ENCODE peak calls at places on chromosomes 1 and 21, in six cellular contexts. M, L, K, Y, Q and E are unnamed samples.
A peak's percentile ranks its signal among the peaks of the same experiment; 100 is the strongest.

GRCh38 chr1:155910621-155911121 is 478 bp downstream of the RIT1 start:
- DNase-seq in M (no peak), Q (peak; percentile 51), Y (no peak), K (peak; percentile 23), L (no peak), E (no peak)

GRCh38 chr1:32907435-32907834 is 6.2 kb upstream of the TMEM54 start:
- DNase-seq in L (no peak), Q (no peak), K (no peak), Y (no peak), M (no peak), E (no peak)

GRCh38 chr1:157438236-157439012 is 113.9 kb downstream of the FCRL5 start:
- DNase-seq in L (no peak), K (no peak), Q (no peak), Y (no peak), M (no peak), E (no peak)

GRCh38 chr1:218900621-218901020 is 273.1 kb upstream of the LYPLAL1 start:
- DNase-seq in M (no peak), Y (no peak), K (no peak), Q (no peak), L (no peak), E (no peak)

GRCh38 chr1:17067465-17068245 is 13.8 kb upstream of the SDHB start:
- DNase-seq in L (no peak), Q (no peak), M (no peak), Y (no peak), K (no peak), E (no peak)

GRCh38 chr1:247299723-247300381 is 31.8 kb downstream of the ZNF496 start:
- DNase-seq in K (no peak), Y (no peak), Q (no peak), M (no peak), L (no peak), E (no peak)

GRCh38 chr1:20308569-20308968 is 17.9 kb downstream of the VWA5B1 start:
- DNase-seq in Y (no peak), M (no peak), Q (no peak), K (no peak), L (no peak), E (no peak)

GRCh38 chr1:165392634-165393571 is 36.4 kb upstream of the LMX1A start:
- DNase-seq in Q (peak; percentile 88), L (peak; percentile 82), M (peak; percentile 87), Y (peak; percentile 75), K (peak; percentile 92), E (peak; percentile 93)

GRCh38 chr1:87956072-87956471 is 627.4 kb downstream of the LMO4 start:
- DNase-seq in M (no peak), Q (peak; percentile 54), K (no peak), Y (no peak), L (peak; percentile 27), E (no peak)

GRCh38 chr21:33368124-33368523 is 35.1 kb upstream of the IFNGR2 start:
- DNase-seq in K (no peak), L (no peak), Y (no peak), Q (no peak), M (no peak), E (no peak)

GRCh38 chr1:64072089-64072835 is 131.2 kb upstream of the UBE2U start:
- DNase-seq in Y (no peak), Q (no peak), L (no peak), K (no peak), M (no peak), E (no peak)

GRCh38 chr1:77134359-77134758 is 84.9 kb downstream of the PIGK start:
- DNase-seq in L (no peak), M (no peak), Q (no peak), Y (no peak), K (no peak), E (no peak)

GRCh38 chr21:26070822-26071425 is 99.6 kb downstream of the APP start:
- DNase-seq in L (peak; percentile 55), M (peak; percentile 6), Y (no peak), Q (no peak), K (peak; percentile 67), E (peak; percentile 72)

GRCh38 chr1:27360159-27361043 is 6.4 kb downstream of the MAP3K6 start:
- DNase-seq in M (no peak), L (no peak), Y (peak; percentile 41), Q (no peak), K (peak; percentile 34), E (no peak)

GRCh38 chr1:151478923-151479322 is 19.6 kb upstream of the POGZ start:
- DNase-seq in Y (no peak), L (no peak), K (no peak), M (no peak), Q (no peak), E (no peak)

GRCh38 chr1:180533571-180533987 is 25.2 kb upstream of the OVAAL start:
- DNase-seq in M (peak; percentile 50), Q (peak; percentile 73), L (peak; percentile 53), Y (no peak), K (peak; percentile 53), E (no peak)

GRCh38 chr1:54475357-54476230 is 69.4 kb upstream of the SSBP3 start:
- DNase-seq in Q (no peak), Y (no peak), K (peak; percentile 42), M (no peak), L (peak; percentile 47), E (no peak)

GRCh38 chr1:226779536-226779935 is 40.5 kb upstream of the ITPKB start:
- DNase-seq in L (no peak), M (no peak), Q (no peak), K (no peak), Y (no peak), E (no peak)

GRCh38 chr1:156705918-156706646 is 699 bp upstream of the CRABP2 start:
- DNase-seq in Q (peak; percentile 95), K (peak; percentile 58), Y (peak; percentile 62), L (peak; percentile 81), M (peak; percentile 58), E (no peak)

GRCh38 chr1:89545264-89546038 is 20.8 kb downstream of the LRRC8B start:
- DNase-seq in Q (no peak), K (peak; percentile 62), Y (no peak), L (no peak), M (no peak), E (no peak)

GRCh38 chr1:235450433-235450832 is 53.8 kb downstream of the B3GALNT2 start:
- DNase-seq in Q (no peak), L (no peak), Y (no peak), K (no peak), M (no peak), E (no peak)

GRCh38 chr1:226001852-226002666 is 2.9 kb upstream of the SDE2 start:
- DNase-seq in K (peak; percentile 58), M (no peak), Y (no peak), L (no peak), Q (peak; percentile 48), E (no peak)

GRCh38 chr1:214717323-214717722 is 114.3 kb downstream of the CENPF start:
- DNase-seq in M (no peak), L (no peak), Q (no peak), K (no peak), Y (no peak), E (no peak)

GRCh38 chr21:44291936-44292811 is 6.5 kb downstream of the AIRE start:
- DNase-seq in L (no peak), K (no peak), Q (no peak), M (no peak), Y (no peak), E (no peak)

GRCh38 chr21:44292812-44293195 is 7.0 kb upstream of the PFKL start:
- DNase-seq in Q (no peak), Y (no peak), M (no peak), K (no peak), L (no peak), E (no peak)

GRCh38 chr21:16570196-16570595 is 840.4 kb downstream of the USP25 start:
- DNase-seq in L (no peak), M (no peak), Y (no peak), K (no peak), Q (no peak), E (no peak)

GRCh38 chr21:28805885-28806284 is 186.8 kb downstream of the LTN1 start:
- DNase-seq in K (no peak), M (no peak), Q (no peak), L (no peak), Y (no peak), E (no peak)

GRCh38 chr1:243883551-243883950 is 33.5 kb upstream of the AKT3 start:
- DNase-seq in Y (no peak), K (no peak), L (no peak), M (no peak), Q (no peak), E (no peak)

GRCh38 chr1:112341986-112342385 is 54.0 kb upstream of the CTTNBP2NL start:
- DNase-seq in Q (no peak), M (no peak), L (no peak), Y (no peak), K (no peak), E (no peak)

GRCh38 chr21:45289655-45290515 is 2.2 kb upstream of the POFUT2 start:
- DNase-seq in Y (no peak), L (no peak), M (no peak), K (no peak), Q (peak; percentile 40), E (no peak)

GRCh38 chr1:231040800-231041704 is 998 bp upstream of the FAM89A start:
- DNase-seq in K (no peak), Y (no peak), M (no peak), Q (peak; percentile 60), L (peak; percentile 29), E (no peak)

GRCh38 chr1:174039069-174039468 is 16.9 kb upstream of the RC3H1 start:
- DNase-seq in K (no peak), Y (no peak), M (no peak), Q (no peak), L (no peak), E (no peak)

GRCh38 chr1:181424786-181425403 is 58.4 kb upstream of the CACNA1E start:
- DNase-seq in Y (peak; percentile 30), L (peak; percentile 50), M (peak; percentile 27), Q (peak; percentile 91), K (peak; percentile 67), E (peak; percentile 10)

GRCh38 chr1:158067651-158068050 is 74.2 kb downstream of the KIRREL1 start:
- DNase-seq in M (no peak), Y (no peak), Q (no peak), L (no peak), K (no peak), E (no peak)

GRCh38 chr1:155062702-155063411 is 683 bp upstream of the EFNA4 start:
- DNase-seq in K (peak; percentile 74), Q (peak; percentile 91), Y (no peak), L (peak; percentile 59), M (peak; percentile 72), E (no peak)

GRCh38 chr1:110487676-110488075 is 31.3 kb downstream of the KCNA10 start:
- DNase-seq in M (no peak), K (no peak), Q (no peak), Y (no peak), L (no peak), E (no peak)

GRCh38 chr1:182889997-182890396 is 50.9 kb downstream of the DHX9 start:
- DNase-seq in Q (no peak), M (no peak), L (no peak), Y (no peak), K (peak; percentile 63), E (no peak)

GRCh38 chr21:35342440-35342839 is 293.3 kb upstream of the RUNX1 start:
- DNase-seq in Y (no peak), K (peak; percentile 80), Q (no peak), M (peak; percentile 19), L (no peak), E (no peak)

GRCh38 chr21:46020581-46020980 is 39.0 kb downstream of the COL6A1 start:
- DNase-seq in Y (no peak), M (no peak), L (no peak), K (no peak), Q (no peak), E (no peak)